ENCODE peak calls at places on chromosomes 11 and 22, in six cellular contexts. K is stomach, V is lower leg skin, F is HepG2, N is breast epithelium, I is esophagus squamous epithelium. T is an unnamed sample.
A peak's percentile ranks its signal among the peaks of the same experiment; 100 is the strongest.

GRCh38 chr22:23415490-23415851 is 164.6 kb downstream of the IGLL1 start:
- DNase-seq in K (peak; percentile 5), V (peak; percentile 75), F (no peak), N (no peak), I (no peak), T (no peak)

GRCh38 chr22:17772963-17773605 is 1.2 kb downstream of the BID start:
- DNase-seq in K (no peak), V (peak; percentile 83), F (no peak), N (no peak), I (no peak), T (no peak)

GRCh38 chr11:125242141-125242780 is 77.7 kb downstream of the PKNOX2 start:
- DNase-seq in K (no peak), V (no peak), F (no peak), N (no peak), I (no peak), T (no peak)

GRCh38 chr11:70326365-70326803 is 55.9 kb downstream of the PPFIA1 start:
- DNase-seq in K (peak; percentile 24), V (peak; percentile 85), F (no peak), N (no peak), I (no peak), T (no peak)

GRCh38 chr11:67054851-67055523 is 1.7 kb upstream of the RHOD start:
- DNase-seq in K (peak; percentile 74), V (peak; percentile 90), F (peak; percentile 94), N (peak; percentile 80), I (no peak), T (peak; percentile 81)

GRCh38 chr22:35870517-35871275 is 153.0 kb downstream of the APOL5 start:
- DNase-seq in K (no peak), V (no peak), F (no peak), N (no peak), I (no peak), T (no peak)

GRCh38 chr11:66745356-66746235 is 16.6 kb upstream of the SPTBN2 start:
- DNase-seq in K (peak; percentile 49), V (peak; percentile 89), F (no peak), N (no peak), I (no peak), T (no peak)

GRCh38 chr11:88806410-88806809 is 259.4 kb downstream of the GRM5 start:
- DNase-seq in K (no peak), V (no peak), F (no peak), N (no peak), I (no peak), T (no peak)

GRCh38 chr11:113562576-113562975 is 87.4 kb upstream of the DRD2 start:
- DNase-seq in K (no peak), V (no peak), F (no peak), N (no peak), I (no peak), T (no peak)

DNA sequence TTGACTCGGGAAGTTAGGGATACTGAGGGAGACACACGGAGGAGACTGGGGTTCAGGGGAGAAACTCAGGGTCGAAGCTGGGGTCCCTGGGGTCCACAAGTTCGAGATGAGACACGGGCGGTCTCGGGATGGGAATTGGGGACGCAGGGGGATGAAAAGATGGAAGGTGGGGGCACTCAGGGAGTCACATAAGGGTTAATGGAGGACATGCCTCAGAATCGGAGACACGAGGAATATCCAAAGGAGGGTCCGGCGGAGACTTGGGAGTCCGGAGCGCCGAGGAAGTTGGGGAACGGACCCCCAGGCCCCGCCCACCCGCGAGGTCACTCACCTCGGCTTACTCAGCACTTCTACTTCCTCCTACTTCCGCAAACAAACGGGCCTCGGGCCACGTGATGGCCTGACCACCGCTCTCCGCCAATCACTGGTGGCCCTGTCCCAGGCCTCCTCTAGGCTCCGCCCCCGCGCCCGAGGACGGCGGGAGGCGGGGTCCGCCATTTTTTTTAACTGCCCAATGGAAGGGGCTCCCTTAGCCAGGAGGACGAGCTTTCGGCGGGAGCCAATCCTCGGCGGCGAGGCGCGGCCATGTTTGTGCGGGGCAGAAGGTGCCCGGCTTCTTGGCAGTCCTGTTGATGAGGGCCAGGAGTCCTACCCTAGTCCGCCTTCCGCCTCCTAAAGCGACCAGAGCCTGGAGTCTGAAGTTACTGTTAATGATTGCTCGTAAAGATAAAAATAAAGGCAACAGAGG is at the start of gene PLA2G6:
- DNase-seq in K (peak; percentile 99), V (peak; percentile 100), F (peak; percentile 97), N (peak; percentile 99), I (peak; percentile 89), T (peak; percentile 100)
- TF ChIP-seq POLR2A in K (no peak), V (no peak), F (peak; percentile 65), N (peak; percentile 38), I (peak; percentile 35), T (peak; percentile 68)

GRCh38 chr11:65503923-65504670 is 5.3 kb downstream of the MALAT1 start:
- DNase-seq in K (no peak), V (no peak), F (no peak), N (no peak), I (no peak), T (peak; percentile 58)
- TF ChIP-seq POLR2A in K (peak; percentile 34), V (no peak), F (peak; percentile 63), N (peak; percentile 17), I (peak; percentile 62), T (peak; percentile 89)

GRCh38 chr11:350723-351255 is 18.5 kb upstream of the B4GALNT4 start:
- DNase-seq in K (no peak), V (no peak), F (no peak), N (peak; percentile 49), I (no peak), T (peak; percentile 36)
- TF ChIP-seq POLR2A in K (no peak), V (no peak), F (no peak), N (no peak), I (no peak), T (peak; percentile 59)

DNA sequence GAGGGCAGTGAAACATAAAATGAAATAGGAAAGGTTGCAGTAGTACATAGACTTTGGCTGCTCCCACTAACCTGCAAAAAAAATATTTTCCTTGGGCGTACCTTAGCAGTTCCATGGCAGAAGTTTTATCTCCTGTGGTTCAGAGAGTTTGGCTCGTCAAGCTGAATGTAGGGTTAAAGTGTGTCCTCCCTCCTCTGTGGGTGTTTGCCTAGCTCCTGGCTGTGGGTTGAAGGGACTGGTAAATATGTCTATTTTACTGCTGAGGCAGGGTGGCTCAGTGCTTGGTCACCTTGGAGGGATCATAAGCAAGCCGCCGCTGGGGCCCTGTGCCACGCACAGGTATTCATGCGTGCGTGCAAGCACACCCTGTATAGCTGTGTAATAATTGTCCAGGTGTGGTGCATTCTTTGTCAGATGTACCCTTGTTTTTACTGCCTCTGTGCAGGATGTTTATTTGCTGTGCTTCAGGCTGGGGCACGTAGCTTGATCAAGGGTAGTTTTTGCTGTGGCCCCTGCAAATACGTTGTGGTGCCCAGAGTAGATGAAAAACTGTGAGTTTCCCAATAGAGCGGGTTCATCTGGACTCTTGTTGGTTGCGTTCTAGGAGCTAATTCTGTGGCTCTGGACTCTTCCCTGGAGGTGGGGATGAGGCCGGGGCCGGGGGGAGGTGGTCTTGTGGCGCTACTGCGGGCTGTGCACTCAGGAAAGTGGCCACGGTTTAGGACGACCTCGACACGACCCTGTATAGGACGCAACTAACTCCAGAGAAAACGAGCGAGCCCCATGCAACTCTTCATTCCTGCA is 734 bp upstream of the SORL1 start:
- DNase-seq in K (peak; percentile 64), V (no peak), F (peak; percentile 43), N (no peak), I (no peak), T (no peak)
- TF ChIP-seq POLR2A in K (no peak), V (no peak), F (no peak), N (no peak), I (no peak), T (no peak)

GRCh38 chr22:40387758-40388157 is 17.4 kb downstream of the SGSM3 start:
- DNase-seq in K (peak; percentile 82), V (no peak), F (peak; percentile 55), N (no peak), I (no peak), T (no peak)
- TF ChIP-seq POLR2A in K (peak; percentile 40), V (no peak), F (no peak), N (no peak), I (no peak), T (no peak)

GRCh38 chr11:36282926-36283325 is 6.3 kb downstream of the COMMD9 start:
- DNase-seq in K (no peak), V (no peak), F (no peak), N (no peak), I (no peak), T (no peak)
- TF ChIP-seq POLR2A in K (no peak), V (no peak), F (no peak), N (no peak), I (no peak), T (no peak)

GRCh38 chr11:554824-555499 is 5.6 kb downstream of the LMNTD2 start:
- DNase-seq in K (peak; percentile 78), V (no peak), F (peak; percentile 44), N (no peak), I (no peak), T (peak; percentile 82)
- TF ChIP-seq POLR2A in K (no peak), V (no peak), F (no peak), N (no peak), I (no peak), T (no peak)

GRCh38 chr11:71927813-71928738 is at the start of gene XNDC1N:
- DNase-seq in K (peak; percentile 77), V (peak; percentile 89), F (peak; percentile 89), N (peak; percentile 60), I (no peak), T (peak; percentile 96)

GRCh38 chr11:71929491-71929890 is 645 bp downstream of the RNF121 start:
- DNase-seq in K (no peak), V (no peak), F (no peak), N (no peak), I (no peak), T (no peak)

GRCh38 chr11:71931245-71931602 is 2.4 kb downstream of the RNF121 start:
- DNase-seq in K (no peak), V (no peak), F (no peak), N (no peak), I (no peak), T (no peak)

GRCh38 chr11:71930556-71931244 is 1.9 kb downstream of the RNF121 start:
- DNase-seq in K (no peak), V (no peak), F (no peak), N (no peak), I (no peak), T (no peak)

DNA sequence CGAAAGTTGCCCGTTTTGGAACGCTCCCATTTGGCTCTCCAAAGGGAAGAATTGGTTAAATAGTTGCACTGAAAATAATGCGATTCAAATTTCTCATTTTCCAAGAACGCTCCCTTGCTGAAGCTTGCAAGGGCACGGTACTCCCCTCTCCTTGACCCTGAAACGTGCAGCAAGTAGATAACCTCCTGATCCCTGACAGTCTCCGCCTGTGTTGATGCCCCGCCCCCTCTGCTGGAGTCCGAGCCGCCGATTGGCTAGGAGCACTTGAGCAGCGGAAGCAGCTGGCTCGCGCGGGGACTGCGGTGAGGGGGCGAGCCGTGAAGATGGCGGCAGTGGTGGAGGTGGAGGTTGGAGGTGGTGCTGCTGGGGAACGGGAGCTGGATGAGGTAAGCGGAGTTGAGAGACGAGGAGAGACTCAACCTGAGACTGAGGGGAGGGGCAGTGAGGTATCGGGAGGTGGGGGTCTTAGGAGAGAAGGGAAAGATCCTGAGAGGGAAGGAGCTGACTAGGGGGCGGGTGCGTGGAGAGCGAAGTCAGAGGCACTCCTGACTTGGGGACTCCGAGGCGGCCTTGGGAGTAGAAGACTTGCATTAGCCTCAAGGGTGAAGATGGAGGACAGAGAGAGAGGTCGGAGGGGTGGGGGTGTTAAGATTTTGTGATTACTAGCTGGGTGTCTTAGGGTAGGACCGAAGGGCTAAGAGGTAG is at the start of gene RNF121:
- DNase-seq in K (peak; percentile 98), V (peak; percentile 100), F (peak; percentile 92), N (peak; percentile 98), I (peak; percentile 79), T (peak; percentile 99)
- TF ChIP-seq POLR2A in K (no peak), V (no peak), F (peak; percentile 62), N (no peak), I (no peak), T (peak; percentile 70)

T was measured in erythroblast.